ENCODE peak calls at places on chromosomes 6 and 20, in six cellular contexts. One of them, this sample, is unnamed.

GRCh38 chr6:1325471-1326309 is 13.8 kb downstream of the FOXQ1 start:
- DNase-seq in A549: peak
- DNase-seq in K562: no peak
- DNase-seq in GM12878: no peak
- DNase-seq in HepG2: peak
- DNase-seq in endothelial cell of umbilical vein: no peak
- DNase-seq in this sample: peak

GRCh38 chr20:17490501-17490900 is 40.7 kb downstream of the BFSP1 start:
- DNase-seq in HepG2: no peak
- DNase-seq in A549: no peak
- DNase-seq in GM12878: no peak
- DNase-seq in endothelial cell of umbilical vein: no peak
- DNase-seq in K562: no peak
- DNase-seq in this sample: no peak

GRCh38 chr6:145544031-145544430 is 191.3 kb downstream of the EPM2A start:
- DNase-seq in HepG2: no peak
- DNase-seq in endothelial cell of umbilical vein: no peak
- DNase-seq in A549: peak
- DNase-seq in GM12878: no peak
- DNase-seq in K562: no peak
- DNase-seq in this sample: no peak

GRCh38 chr6:146543940-146544661 is 468 bp downstream of the RAB32 start:
- DNase-seq in HepG2: peak
- DNase-seq in endothelial cell of umbilical vein: peak
- DNase-seq in GM12878: no peak
- DNase-seq in K562: no peak
- DNase-seq in A549: peak
- DNase-seq in this sample: peak

GRCh38 chr6:133099573-133099972 is 141.6 kb upstream of the EYA4 start:
- DNase-seq in A549: peak
- DNase-seq in endothelial cell of umbilical vein: peak
- DNase-seq in HepG2: peak
- DNase-seq in GM12878: no peak
- DNase-seq in K562: no peak
- DNase-seq in this sample: no peak

GRCh38 chr6:3789896-3790558 is 38.5 kb upstream of the PXDC1 start:
- DNase-seq in GM12878: no peak
- DNase-seq in endothelial cell of umbilical vein: no peak
- DNase-seq in A549: no peak
- DNase-seq in K562: no peak
- DNase-seq in HepG2: peak
- DNase-seq in this sample: no peak

GRCh38 chr6:89999154-89999553 is 104.9 kb downstream of the GJA10 start:
- DNase-seq in A549: no peak
- DNase-seq in endothelial cell of umbilical vein: no peak
- DNase-seq in HepG2: no peak
- DNase-seq in K562: peak
- DNase-seq in GM12878: no peak
- DNase-seq in this sample: no peak

GRCh38 chr20:1710484-1710883 is 52.9 kb upstream of the SIRPG start:
- DNase-seq in K562: no peak
- DNase-seq in GM12878: no peak
- DNase-seq in A549: no peak
- DNase-seq in HepG2: no peak
- DNase-seq in endothelial cell of umbilical vein: no peak
- DNase-seq in this sample: no peak

GRCh38 chr6:127518212-127518709 is 874 bp downstream of the MTCL3 start:
- DNase-seq in K562: no peak
- DNase-seq in endothelial cell of umbilical vein: no peak
- DNase-seq in A549: peak
- DNase-seq in HepG2: no peak
- DNase-seq in GM12878: no peak
- DNase-seq in this sample: no peak

GRCh38 chr6:127520061-127520460 is 926 bp upstream of the MTCL3 start:
- DNase-seq in HepG2: no peak
- DNase-seq in A549: peak
- DNase-seq in endothelial cell of umbilical vein: no peak
- DNase-seq in K562: no peak
- DNase-seq in GM12878: no peak
- DNase-seq in this sample: peak

GRCh38 chr6:127519469-127519785 is 292 bp upstream of the MTCL3 start:
- DNase-seq in HepG2: no peak
- DNase-seq in GM12878: no peak
- DNase-seq in A549: no peak
- DNase-seq in K562: no peak
- DNase-seq in endothelial cell of umbilical vein: no peak
- DNase-seq in this sample: no peak

GRCh38 chr6:127517698-127518097 is 1.4 kb downstream of the MTCL3 start:
- DNase-seq in A549: no peak
- DNase-seq in K562: no peak
- DNase-seq in GM12878: no peak
- DNase-seq in HepG2: no peak
- DNase-seq in endothelial cell of umbilical vein: no peak
- DNase-seq in this sample: no peak

GRCh38 chr6:127518710-127519468 is at the start of gene MTCL3:
- DNase-seq in K562: no peak
- DNase-seq in GM12878: no peak
- DNase-seq in A549: peak
- DNase-seq in HepG2: no peak
- DNase-seq in endothelial cell of umbilical vein: no peak
- DNase-seq in this sample: no peak
- TF ChIP-seq MYC in K562: no peak
- TF ChIP-seq MYC in GM12878: no peak
- TF ChIP-seq MYC in A549: peak
- TF ChIP-seq MYC in HepG2: no peak
- TF ChIP-seq MYC in endothelial cell of umbilical vein: no peak
- TF ChIP-seq MYC in this sample: no peak

GRCh38 chr6:33828452-33828763 is 24.6 kb upstream of the MLN start:
- DNase-seq in K562: no peak
- DNase-seq in A549: no peak
- DNase-seq in GM12878: no peak
- DNase-seq in endothelial cell of umbilical vein: no peak
- DNase-seq in HepG2: no peak
- DNase-seq in this sample: no peak
- TF ChIP-seq MAX in K562: no peak
- TF ChIP-seq MAX in A549: no peak
- TF ChIP-seq MAX in GM12878: no peak
- TF ChIP-seq MAX in endothelial cell of umbilical vein: no peak
- TF ChIP-seq MAX in HepG2: no peak
- TF ChIP-seq MAX in this sample: no peak

GRCh38 chr6:55957961-55958422 is 82.6 kb upstream of the BMP5 start:
- DNase-seq in endothelial cell of umbilical vein: no peak
- DNase-seq in GM12878: no peak
- DNase-seq in K562: no peak
- DNase-seq in A549: no peak
- DNase-seq in HepG2: no peak
- DNase-seq in this sample: no peak
- H3K4me3 ChIP-seq in endothelial cell of umbilical vein: no peak
- H3K4me3 ChIP-seq in GM12878: no peak
- H3K4me3 ChIP-seq in K562: no peak
- H3K4me3 ChIP-seq in A549: no peak
- H3K4me3 ChIP-seq in HepG2: no peak
- H3K4me3 ChIP-seq in this sample: no peak

DNA sequence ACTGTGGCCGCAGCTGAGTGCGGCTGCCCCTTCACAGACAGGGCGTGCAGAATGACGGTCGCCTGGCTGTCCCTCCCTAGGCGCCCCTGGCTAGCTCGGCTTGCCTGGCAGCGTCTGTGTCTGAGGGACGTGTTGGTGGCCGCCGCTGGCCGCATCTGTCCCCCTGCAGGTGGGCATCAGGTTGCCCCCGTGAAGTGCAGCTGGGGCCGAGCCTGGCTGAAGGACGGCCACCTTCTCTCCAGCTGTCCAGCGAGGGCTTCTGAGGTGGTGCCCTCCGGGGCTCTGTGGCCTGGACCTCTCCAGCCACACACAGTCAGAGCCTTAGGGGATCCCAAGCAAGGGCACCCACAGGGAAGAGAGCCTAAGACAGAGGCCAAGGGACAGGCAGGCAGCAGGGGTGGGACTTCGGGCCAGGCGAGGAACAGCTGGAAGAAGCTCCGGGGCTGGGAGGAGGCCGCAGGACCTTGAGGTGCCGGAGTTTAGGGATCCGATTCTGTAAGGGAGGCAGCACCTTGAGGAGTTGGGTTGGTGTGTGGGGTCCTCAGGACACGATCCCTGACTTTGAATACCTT is 89.0 kb upstream of the EPB41L1 start:
- DNase-seq in HepG2: no peak
- DNase-seq in endothelial cell of umbilical vein: no peak
- DNase-seq in A549: no peak
- DNase-seq in K562: no peak
- DNase-seq in GM12878: no peak
- DNase-seq in this sample: no peak
- TF ChIP-seq MYC in HepG2: no peak
- TF ChIP-seq MYC in endothelial cell of umbilical vein: no peak
- TF ChIP-seq MYC in A549: no peak
- TF ChIP-seq MYC in K562: no peak
- TF ChIP-seq MYC in GM12878: no peak
- TF ChIP-seq MYC in this sample: no peak

GRCh38 chr6:136696783-136697364 is 95.4 kb downstream of the MAP3K5 start:
- DNase-seq in K562: no peak
- DNase-seq in endothelial cell of umbilical vein: no peak
- DNase-seq in HepG2: no peak
- DNase-seq in A549: no peak
- DNase-seq in GM12878: no peak
- DNase-seq in this sample: no peak
- TF ChIP-seq MAX in K562: no peak
- TF ChIP-seq MAX in endothelial cell of umbilical vein: no peak
- TF ChIP-seq MAX in HepG2: no peak
- TF ChIP-seq MAX in A549: no peak
- TF ChIP-seq MAX in GM12878: no peak
- TF ChIP-seq MAX in this sample: no peak

GRCh38 chr20:63518351-63518861 is 2.2 kb upstream of the PPDPF start:
- DNase-seq in K562: no peak
- DNase-seq in A549: no peak
- DNase-seq in GM12878: no peak
- DNase-seq in HepG2: no peak
- DNase-seq in endothelial cell of umbilical vein: no peak
- DNase-seq in this sample: no peak

GRCh38 chr20:63518946-63519764 is 1.4 kb upstream of the PPDPF start:
- DNase-seq in HepG2: no peak
- DNase-seq in A549: no peak
- DNase-seq in K562: no peak
- DNase-seq in endothelial cell of umbilical vein: no peak
- DNase-seq in GM12878: no peak
- DNase-seq in this sample: no peak

GRCh38 chr20:63520939-63521601 is 505 bp downstream of the PPDPF start:
- DNase-seq in A549: peak
- DNase-seq in endothelial cell of umbilical vein: peak
- DNase-seq in GM12878: no peak
- DNase-seq in HepG2: peak
- DNase-seq in K562: peak
- DNase-seq in this sample: no peak

GRCh38 chr20:63520594-63520938 is at the start of gene PPDPF:
- DNase-seq in HepG2: no peak
- DNase-seq in K562: peak
- DNase-seq in endothelial cell of umbilical vein: peak
- DNase-seq in A549: peak
- DNase-seq in GM12878: no peak
- DNase-seq in this sample: no peak

GRCh38 chr20:63519765-63520593 is 586 bp upstream of the PPDPF start:
- DNase-seq in HepG2: no peak
- DNase-seq in A549: peak
- DNase-seq in K562: peak
- DNase-seq in GM12878: no peak
- DNase-seq in endothelial cell of umbilical vein: peak
- DNase-seq in this sample: no peak
- H3K4me3 ChIP-seq in HepG2: peak
- H3K4me3 ChIP-seq in A549: peak
- H3K4me3 ChIP-seq in K562: peak
- H3K4me3 ChIP-seq in GM12878: peak
- H3K4me3 ChIP-seq in endothelial cell of umbilical vein: peak
- H3K4me3 ChIP-seq in this sample: no peak

GRCh38 chr6:36735110-36735971 is 37.7 kb downstream of the RAB44 start:
- DNase-seq in HepG2: no peak
- DNase-seq in endothelial cell of umbilical vein: peak
- DNase-seq in GM12878: no peak
- DNase-seq in K562: no peak
- DNase-seq in A549: no peak
- DNase-seq in this sample: peak
- TF ChIP-seq MYC in HepG2: no peak
- TF ChIP-seq MYC in endothelial cell of umbilical vein: no peak
- TF ChIP-seq MYC in GM12878: no peak
- TF ChIP-seq MYC in K562: no peak
- TF ChIP-seq MYC in A549: no peak
- TF ChIP-seq MYC in this sample: no peak

GRCh38 chr6:2396856-2397640 is 151.6 kb upstream of the GMDS start:
- DNase-seq in HepG2: no peak
- DNase-seq in K562: no peak
- DNase-seq in GM12878: no peak
- DNase-seq in A549: no peak
- DNase-seq in endothelial cell of umbilical vein: no peak
- DNase-seq in this sample: no peak
- TF ChIP-seq MAX in HepG2: no peak
- TF ChIP-seq MAX in K562: no peak
- TF ChIP-seq MAX in GM12878: no peak
- TF ChIP-seq MAX in A549: no peak
- TF ChIP-seq MAX in endothelial cell of umbilical vein: no peak
- TF ChIP-seq MAX in this sample: no peak

DNA sequence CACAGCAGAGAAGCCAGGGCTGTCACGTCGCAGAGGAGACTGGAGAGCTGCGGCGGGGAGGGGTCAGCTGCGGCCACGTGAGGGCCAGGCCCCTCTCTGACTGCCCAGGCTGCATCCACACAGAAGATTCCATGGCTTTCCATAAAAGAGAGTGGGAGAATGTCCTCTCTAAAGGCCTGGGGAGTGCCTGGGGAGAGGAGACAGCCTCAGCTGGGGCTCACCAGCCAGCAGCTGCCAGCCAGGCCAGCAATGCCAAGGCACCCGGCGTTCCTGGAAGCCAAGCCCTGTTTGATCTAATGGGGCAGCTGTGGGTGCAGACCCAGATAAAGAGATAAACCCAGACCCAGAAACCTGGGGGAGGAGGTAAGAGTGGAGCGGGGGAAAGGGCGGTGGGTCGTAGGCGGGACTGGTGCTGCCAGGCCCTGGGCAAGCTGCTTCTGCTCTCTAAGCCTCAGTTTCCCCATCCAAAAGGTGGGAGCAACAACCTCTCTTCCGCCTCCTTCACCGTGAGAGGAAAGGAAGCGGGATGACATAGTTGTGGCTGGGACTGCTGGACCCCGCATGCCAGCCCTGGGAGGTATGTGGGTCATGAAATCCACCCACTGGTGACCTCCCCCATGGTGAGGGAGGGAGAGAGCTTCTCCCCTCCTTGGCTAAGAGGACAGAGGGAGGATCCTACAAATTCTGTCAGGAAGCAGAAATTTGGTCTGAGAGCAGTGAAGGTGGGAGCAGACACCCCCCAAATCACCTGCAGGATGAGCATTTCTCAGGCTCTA is 3.1 kb upstream of the OSBPL2 start:
- DNase-seq in K562: no peak
- DNase-seq in A549: no peak
- DNase-seq in GM12878: no peak
- DNase-seq in endothelial cell of umbilical vein: no peak
- DNase-seq in HepG2: no peak
- DNase-seq in this sample: no peak
- H3K4me3 ChIP-seq in K562: no peak
- H3K4me3 ChIP-seq in A549: no peak
- H3K4me3 ChIP-seq in GM12878: no peak
- H3K4me3 ChIP-seq in endothelial cell of umbilical vein: no peak
- H3K4me3 ChIP-seq in HepG2: no peak
- H3K4me3 ChIP-seq in this sample: no peak